ENCODE peak calls at places on chromosomes 6 and 20, in seven cellular contexts. E is choroid plexus epithelial cell, O is hepatocyte, F is endodermal cell, G is stomach, N is GM12865, S is epithelial cell of esophagus. Q is an unnamed sample.

GRCh38 chr6:45431314-45432058 is 53.8 kb upstream of the SUPT3H start:
- DNase-seq in E (no peak), O (no peak), F (no peak), G (no peak), N (no peak), S (no peak), Q (no peak)

GRCh38 chr6:125357515-125358256 is 55.9 kb upstream of the HDDC2 start:
- DNase-seq in E (peak), O (peak), F (peak), G (no peak), N (peak), S (no peak), Q (no peak)

GRCh38 chr20:54126809-54127655 is 46.8 kb downstream of the CYP24A1 start:
- DNase-seq in E (no peak), O (no peak), F (no peak), G (no peak), N (no peak), S (peak), Q (no peak)

GRCh38 chr6:45420083-45420908 is 42.6 kb upstream of the SUPT3H start:
- DNase-seq in E (peak), O (peak), F (peak), G (no peak), N (no peak), S (peak), Q (no peak)

GRCh38 chr6:40436685-40437604 is 150.2 kb downstream of the LRFN2 start:
- DNase-seq in E (peak), O (no peak), F (no peak), G (no peak), N (no peak), S (peak), Q (no peak)

GRCh38 chr6:8131265-8131897 is 29.0 kb upstream of the EEF1E1 start:
- DNase-seq in E (peak), O (peak), F (peak), G (peak), N (peak), S (peak), Q (peak)

GRCh38 chr6:45445749-45446454 is 68.2 kb upstream of the SUPT3H start:
- DNase-seq in E (peak), O (peak), F (peak), G (peak), N (peak), S (peak), Q (peak)

GRCh38 chr6:5261545-5262109 is 314 bp downstream of the FARS2 start:
- DNase-seq in E (no peak), O (no peak), F (no peak), G (no peak), N (peak), S (no peak), Q (no peak)

GRCh38 chr6:133814797-133815196 is 74.1 kb upstream of the TCF21 start:
- DNase-seq in E (peak), O (no peak), F (no peak), G (no peak), N (no peak), S (peak), Q (no peak)

GRCh38 chr6:43926644-43927524 is 156.9 kb downstream of the VEGFA start:
- DNase-seq in E (peak), O (peak), F (peak), G (peak), N (no peak), S (peak), Q (peak)

GRCh38 chr6:141164042-141164748 is 968.5 kb upstream of the GJE1 start:
- DNase-seq in E (peak), O (peak), F (no peak), G (peak), N (no peak), S (peak), Q (peak)

GRCh38 chr20:34538671-34539123 is 19.8 kb upstream of the MAP1LC3A start:
- DNase-seq in E (peak), O (peak), F (peak), G (peak), N (peak), S (peak), Q (no peak)

GRCh38 chr6:100455230-100456124 is 9.2 kb downstream of the SIM1 start:
- DNase-seq in E (no peak), O (peak), F (peak), G (no peak), N (no peak), S (no peak), Q (no peak)

GRCh38 chr20:59955131-59955796 is 3.0 kb upstream of the CDH26 start:
- DNase-seq in E (peak), O (peak), F (peak), G (no peak), N (peak), S (peak), Q (peak)

GRCh38 chr20:63846128-63846771 is 15.0 kb upstream of the ABHD16B start:
- DNase-seq in E (peak), O (peak), F (peak), G (no peak), N (no peak), S (no peak), Q (no peak)

GRCh38 chr6:44733868-44734267 is 346.4 kb downstream of the CDC5L start:
- DNase-seq in E (no peak), O (no peak), F (no peak), G (no peak), N (no peak), S (no peak), Q (peak)

GRCh38 chr20:61044499-61044898 is 207.6 kb upstream of the CDH4 start:
- DNase-seq in E (no peak), O (no peak), F (peak), G (no peak), N (no peak), S (no peak), Q (no peak)

GRCh38 chr20:18032977-18033892 is 24.5 kb downstream of the OVOL2 start:
- DNase-seq in E (no peak), O (peak), F (peak), G (no peak), N (no peak), S (no peak), Q (no peak)

GRCh38 chr6:40695114-40695513 is 108.0 kb upstream of the LRFN2 start:
- DNase-seq in E (peak), O (no peak), F (peak), G (no peak), N (peak), S (no peak), Q (no peak)

GRCh38 chr6:17280138-17280537 is 1.0 kb upstream of the RBM24 start:
- DNase-seq in E (no peak), O (no peak), F (no peak), G (no peak), N (no peak), S (no peak), Q (no peak)

GRCh38 chr6:93962566-93962965 is 543.2 kb upstream of the EPHA7 start:
- DNase-seq in E (no peak), O (no peak), F (peak), G (no peak), N (no peak), S (peak), Q (no peak)

GRCh38 chr6:122033564-122034181 is 365.8 kb upstream of the HSF2 start:
- DNase-seq in E (peak), O (peak), F (peak), G (no peak), N (peak), S (peak), Q (peak)

GRCh38 chr20:37979021-37979985 is 54.0 kb downstream of the TTI1 start:
- DNase-seq in E (no peak), O (no peak), F (no peak), G (no peak), N (no peak), S (no peak), Q (no peak)

GRCh38 chr6:111248789-111249188 is 161.5 kb downstream of the SLC16A10 start:
- DNase-seq in E (no peak), O (no peak), F (no peak), G (no peak), N (no peak), S (no peak), Q (no peak)

GRCh38 chr20:20731945-20732296 is 19.5 kb upstream of the RALGAPA2 start:
- DNase-seq in E (peak), O (no peak), F (no peak), G (no peak), N (no peak), S (peak), Q (no peak)

GRCh38 chr6:37717836-37718251 is 20.2 kb upstream of the MDGA1 start:
- DNase-seq in E (peak), O (no peak), F (no peak), G (no peak), N (no peak), S (peak), Q (no peak)

GRCh38 chr20:50686767-50687266 is 4.5 kb downstream of the RIPOR3 start:
- DNase-seq in E (no peak), O (peak), F (no peak), G (no peak), N (no peak), S (no peak), Q (no peak)

GRCh38 chr20:62966212-62967148 is 14.0 kb downstream of the SLC17A9 start:
- DNase-seq in E (no peak), O (no peak), F (no peak), G (no peak), N (no peak), S (no peak), Q (no peak)

DNA sequence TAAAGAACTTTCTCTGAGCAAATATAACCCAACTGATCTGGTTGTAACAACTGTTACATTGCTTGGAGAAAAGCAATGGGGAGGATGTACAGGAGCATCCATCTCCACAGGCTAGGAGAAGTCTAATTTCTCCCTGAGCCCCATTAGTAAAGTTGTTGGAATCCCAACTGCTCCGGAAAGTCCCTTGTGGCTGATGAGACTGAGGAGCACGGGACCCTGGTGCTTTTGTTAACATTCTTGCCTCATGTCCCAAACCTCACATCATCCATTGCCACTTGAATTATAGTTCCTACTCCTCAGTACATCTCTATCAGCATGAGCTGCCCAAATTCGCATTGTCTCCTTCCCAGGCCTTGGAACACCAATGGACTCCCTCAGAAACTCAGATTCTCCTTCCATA is 260.6 kb upstream of the BMP2 start:
- DNase-seq in E (no peak), O (no peak), F (no peak), G (no peak), N (no peak), S (no peak), Q (no peak)
- H3K4me3 ChIP-seq in E (no peak), O (no peak), F (no peak), G (no peak), N (no peak), S (no peak), Q (no peak)

GRCh38 chr20:8579060-8579459 is 447.0 kb downstream of the PLCB1 start:
- DNase-seq in E (no peak), O (no peak), F (no peak), G (no peak), N (no peak), S (no peak), Q (no peak)

GRCh38 chr20:8587246-8587645 is 455.2 kb downstream of the PLCB1 start:
- DNase-seq in E (no peak), O (no peak), F (no peak), G (no peak), N (no peak), S (no peak), Q (no peak)

GRCh38 chr20:8587810-8588209 is 455.7 kb downstream of the PLCB1 start:
- DNase-seq in E (no peak), O (no peak), F (no peak), G (no peak), N (peak), S (no peak), Q (no peak)

GRCh38 chr20:8581451-8582183 is 449.6 kb downstream of the PLCB1 start:
- DNase-seq in E (no peak), O (no peak), F (no peak), G (no peak), N (no peak), S (no peak), Q (no peak)

DNA sequence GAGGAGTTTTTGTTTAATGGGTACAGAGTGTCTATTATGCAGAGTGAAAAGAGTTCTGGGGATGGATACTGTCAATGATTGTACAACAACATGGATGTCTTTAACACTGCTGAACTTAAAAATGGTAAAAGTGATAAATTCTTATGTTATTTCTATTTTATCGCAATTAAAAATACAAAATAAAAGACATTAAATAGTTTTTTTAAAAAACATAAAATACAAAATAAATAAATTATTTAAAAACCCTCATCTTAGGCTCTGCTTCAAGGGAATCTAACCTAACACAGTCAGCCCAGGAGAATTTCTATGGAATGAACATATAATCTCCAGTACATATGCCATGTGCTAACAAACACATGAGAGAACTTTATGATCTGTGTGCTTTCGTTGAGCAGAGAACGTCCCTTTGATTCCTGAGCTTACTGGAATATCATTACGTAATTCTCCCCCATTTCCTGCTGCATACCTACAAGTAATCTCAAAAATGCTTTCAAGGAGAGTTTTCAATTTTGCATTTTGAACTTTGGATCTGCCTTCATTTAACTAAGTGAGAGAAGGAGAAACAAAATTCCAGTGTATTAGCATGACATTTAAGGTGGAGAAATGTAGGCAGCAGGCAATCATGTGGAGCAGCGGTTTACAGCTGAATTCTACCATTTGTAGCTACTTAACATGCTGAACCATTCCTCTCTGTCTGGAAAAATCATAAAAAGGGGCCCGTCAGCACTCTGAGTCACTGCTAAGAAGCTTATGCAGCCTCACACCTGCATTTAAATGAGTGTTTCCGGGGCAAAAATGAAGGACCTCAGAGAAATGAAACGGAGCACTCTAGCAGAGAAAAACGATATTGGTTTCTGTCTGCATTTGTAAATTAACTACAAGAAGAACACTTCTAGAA is 451.4 kb downstream of the PLCB1 start:
- DNase-seq in E (peak), O (peak), F (no peak), G (no peak), N (no peak), S (no peak), Q (no peak)
- TF ChIP-seq CTCF in E (no peak), O (no peak), F (no peak), G (no peak), N (no peak), S (no peak), Q (no peak)

DNA sequence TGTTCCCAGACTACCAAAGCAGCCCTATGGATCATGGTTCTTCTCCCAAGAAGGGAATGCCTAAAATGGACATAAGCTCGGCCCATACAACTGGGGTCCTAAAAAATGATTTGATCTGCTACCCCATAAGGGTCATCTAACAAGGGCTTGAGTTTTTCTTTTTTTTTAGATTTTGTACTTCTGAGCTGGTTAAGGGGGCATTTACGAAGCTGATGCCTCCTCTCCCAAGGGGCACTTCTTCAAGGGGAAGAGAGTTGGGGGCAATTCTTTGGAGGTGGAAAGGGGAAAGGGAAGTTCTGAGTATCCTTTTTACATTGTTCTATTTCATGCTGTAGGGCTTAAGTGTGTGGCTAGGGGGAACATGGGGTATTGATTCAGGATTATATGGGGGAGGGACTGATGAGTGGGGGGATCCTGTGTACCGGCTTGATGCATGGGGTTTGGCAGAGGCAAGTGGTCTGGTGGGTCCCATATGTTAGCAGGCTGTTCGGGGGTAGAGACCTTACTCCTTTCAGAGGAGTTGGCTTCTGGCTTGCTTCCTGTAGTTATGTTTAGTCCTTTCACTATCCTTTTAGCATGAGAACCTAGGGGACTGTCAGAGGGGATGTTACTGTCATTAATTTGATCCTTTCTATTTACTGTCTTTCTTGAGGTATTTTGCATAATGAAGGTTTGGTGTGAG is 8.1 kb upstream of the ZNFX1 start:
- DNase-seq in E (no peak), O (no peak), F (peak), G (no peak), N (peak), S (no peak), Q (no peak)
- H3K4me3 ChIP-seq in E (no peak), O (no peak), F (peak), G (no peak), N (no peak), S (no peak), Q (no peak)

GRCh38 chr20:1281279-1282057 is 15.4 kb downstream of the SNPH start:
- DNase-seq in E (no peak), O (no peak), F (peak), G (peak), N (no peak), S (no peak), Q (peak)
- TF ChIP-seq CTCF in E (no peak), O (no peak), F (no peak), G (no peak), N (no peak), S (no peak), Q (no peak)

Q was measured in LNCaP clone FGC.